ENCODE peak calls at places on chromosome 15, in eight cellular contexts. One of them, this sample, is unnamed.

GRCh38 chr15:71649894-71650293 is 160.5 kb upstream of the NR2E3 start:
- DNase-seq in lung: no peak
- DNase-seq in IMR-90: peak
- DNase-seq in brain microvascular endothelial cell: no peak
- DNase-seq in pancreas: no peak
- DNase-seq in CD8-positive, alpha-beta T cell: no peak
- DNase-seq in transverse colon: peak
- DNase-seq in OCI-LY7: no peak
- DNase-seq in this sample: no peak

GRCh38 chr15:83200162-83200561 is 7.5 kb downstream of the HDGFL3 start:
- DNase-seq in brain microvascular endothelial cell: peak
- DNase-seq in IMR-90: peak
- DNase-seq in transverse colon: no peak
- DNase-seq in pancreas: no peak
- DNase-seq in lung: no peak
- DNase-seq in OCI-LY7: no peak
- DNase-seq in CD8-positive, alpha-beta T cell: no peak
- DNase-seq in this sample: no peak

GRCh38 chr15:81843226-81843625 is 202.6 kb downstream of the MEX3B start:
- DNase-seq in OCI-LY7: peak
- DNase-seq in IMR-90: no peak
- DNase-seq in pancreas: no peak
- DNase-seq in CD8-positive, alpha-beta T cell: no peak
- DNase-seq in transverse colon: no peak
- DNase-seq in lung: no peak
- DNase-seq in brain microvascular endothelial cell: no peak
- DNase-seq in this sample: no peak

GRCh38 chr15:68641376-68641775 is 62.6 kb downstream of the CORO2B start:
- DNase-seq in lung: no peak
- DNase-seq in brain microvascular endothelial cell: no peak
- DNase-seq in IMR-90: no peak
- DNase-seq in OCI-LY7: no peak
- DNase-seq in CD8-positive, alpha-beta T cell: no peak
- DNase-seq in pancreas: no peak
- DNase-seq in transverse colon: no peak
- DNase-seq in this sample: peak

GRCh38 chr15:72902245-72902928 is 118.8 kb upstream of the ADPGK start:
- DNase-seq in brain microvascular endothelial cell: peak
- DNase-seq in lung: no peak
- DNase-seq in transverse colon: peak
- DNase-seq in pancreas: peak
- DNase-seq in CD8-positive, alpha-beta T cell: no peak
- DNase-seq in OCI-LY7: no peak
- DNase-seq in IMR-90: peak
- DNase-seq in this sample: peak

GRCh38 chr15:69973102-69973714 is 124.5 kb downstream of the TLE3 start:
- DNase-seq in CD8-positive, alpha-beta T cell: no peak
- DNase-seq in pancreas: no peak
- DNase-seq in IMR-90: peak
- DNase-seq in OCI-LY7: peak
- DNase-seq in brain microvascular endothelial cell: peak
- DNase-seq in transverse colon: no peak
- DNase-seq in lung: no peak
- DNase-seq in this sample: no peak

GRCh38 chr15:92104069-92104468 is 250.6 kb downstream of the SLCO3A1 start:
- DNase-seq in transverse colon: no peak
- DNase-seq in IMR-90: no peak
- DNase-seq in brain microvascular endothelial cell: no peak
- DNase-seq in lung: no peak
- DNase-seq in pancreas: no peak
- DNase-seq in OCI-LY7: no peak
- DNase-seq in CD8-positive, alpha-beta T cell: no peak
- DNase-seq in this sample: no peak

GRCh38 chr15:85100186-85100937 is 118.7 kb downstream of the PDE8A start:
- DNase-seq in CD8-positive, alpha-beta T cell: no peak
- DNase-seq in lung: peak
- DNase-seq in pancreas: no peak
- DNase-seq in OCI-LY7: peak
- DNase-seq in IMR-90: peak
- DNase-seq in brain microvascular endothelial cell: no peak
- DNase-seq in transverse colon: no peak
- DNase-seq in this sample: no peak

GRCh38 chr15:28942046-28942445 is 56.3 kb downstream of the APBA2 start:
- DNase-seq in transverse colon: peak
- DNase-seq in OCI-LY7: no peak
- DNase-seq in lung: no peak
- DNase-seq in brain microvascular endothelial cell: no peak
- DNase-seq in IMR-90: no peak
- DNase-seq in pancreas: no peak
- DNase-seq in CD8-positive, alpha-beta T cell: no peak
- DNase-seq in this sample: peak

DNA sequence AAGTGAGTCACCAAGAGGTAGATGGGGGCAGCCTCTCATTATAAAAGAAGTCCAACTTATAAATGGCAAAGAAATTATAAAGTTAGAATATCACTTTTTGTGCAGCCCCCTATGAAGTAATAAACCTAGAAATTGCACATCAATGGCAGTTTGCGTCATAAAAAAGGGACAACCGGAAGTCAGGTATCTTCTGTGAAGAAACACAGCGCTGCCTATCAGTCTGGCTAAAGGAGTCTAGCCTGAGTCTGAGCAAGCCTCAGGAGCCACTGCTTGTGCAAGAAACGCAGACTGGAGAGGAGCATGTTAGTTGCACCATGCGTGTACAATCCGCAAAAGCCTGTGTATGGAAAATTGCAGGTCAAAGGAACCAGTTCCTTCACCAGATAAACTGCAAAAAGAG is 178.4 kb downstream of the ARRDC4 start:
- DNase-seq in brain microvascular endothelial cell: no peak
- DNase-seq in OCI-LY7: no peak
- DNase-seq in transverse colon: no peak
- DNase-seq in IMR-90: no peak
- DNase-seq in pancreas: no peak
- DNase-seq in lung: no peak
- DNase-seq in CD8-positive, alpha-beta T cell: no peak
- DNase-seq in this sample: no peak
- TF ChIP-seq CTCF in brain microvascular endothelial cell: no peak
- TF ChIP-seq CTCF in OCI-LY7: no peak
- TF ChIP-seq CTCF in transverse colon: no peak
- TF ChIP-seq CTCF in IMR-90: no peak
- TF ChIP-seq CTCF in pancreas: no peak
- TF ChIP-seq CTCF in lung: no peak
- TF ChIP-seq CTCF in CD8-positive, alpha-beta T cell: no peak
- TF ChIP-seq CTCF in this sample: no peak

DNA sequence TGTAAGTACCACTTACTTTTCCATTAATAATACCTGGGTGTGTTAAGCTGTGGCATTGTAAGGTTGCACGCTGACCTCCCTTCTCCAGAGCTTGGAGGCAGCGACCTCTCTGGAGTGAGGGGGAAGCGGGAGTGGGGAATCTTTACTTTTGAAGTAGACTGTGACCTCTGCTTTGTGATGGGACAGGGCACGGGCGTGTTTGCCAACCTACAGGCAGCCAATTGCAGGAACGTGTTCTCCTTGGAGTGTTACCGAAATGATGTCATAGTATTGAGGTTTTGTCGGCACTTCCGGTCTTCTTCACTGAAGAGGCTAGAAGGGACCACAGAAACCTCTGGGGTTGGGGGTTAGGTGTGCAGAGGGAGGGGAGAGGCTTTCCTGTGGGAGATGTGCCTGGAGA is 227.3 kb upstream of the C2CD4B start:
- DNase-seq in pancreas: no peak
- DNase-seq in IMR-90: peak
- DNase-seq in brain microvascular endothelial cell: peak
- DNase-seq in lung: no peak
- DNase-seq in CD8-positive, alpha-beta T cell: no peak
- DNase-seq in OCI-LY7: peak
- DNase-seq in transverse colon: peak
- DNase-seq in this sample: no peak
- H3K27ac ChIP-seq in pancreas: no peak
- H3K27ac ChIP-seq in IMR-90: no peak
- H3K27ac ChIP-seq in brain microvascular endothelial cell: no peak
- H3K27ac ChIP-seq in lung: peak
- H3K27ac ChIP-seq in CD8-positive, alpha-beta T cell: no peak
- H3K27ac ChIP-seq in OCI-LY7: no peak
- H3K27ac ChIP-seq in transverse colon: peak
- H3K27ac ChIP-seq in this sample: peak

GRCh38 chr15:63025460-63025859 is 17.1 kb upstream of the TPM1 start:
- DNase-seq in brain microvascular endothelial cell: no peak
- DNase-seq in pancreas: no peak
- DNase-seq in IMR-90: no peak
- DNase-seq in transverse colon: no peak
- DNase-seq in CD8-positive, alpha-beta T cell: no peak
- DNase-seq in lung: no peak
- DNase-seq in OCI-LY7: peak
- DNase-seq in this sample: no peak

GRCh38 chr15:63028442-63029110 is 14.0 kb upstream of the TPM1 start:
- DNase-seq in OCI-LY7: no peak
- DNase-seq in IMR-90: no peak
- DNase-seq in transverse colon: no peak
- DNase-seq in lung: no peak
- DNase-seq in CD8-positive, alpha-beta T cell: no peak
- DNase-seq in pancreas: no peak
- DNase-seq in brain microvascular endothelial cell: no peak
- DNase-seq in this sample: no peak

GRCh38 chr15:63030101-63030528 is 12.4 kb upstream of the TPM1 start:
- DNase-seq in pancreas: no peak
- DNase-seq in brain microvascular endothelial cell: no peak
- DNase-seq in CD8-positive, alpha-beta T cell: no peak
- DNase-seq in transverse colon: no peak
- DNase-seq in OCI-LY7: no peak
- DNase-seq in IMR-90: peak
- DNase-seq in lung: peak
- DNase-seq in this sample: peak

GRCh38 chr15:63027646-63028045 is 14.9 kb upstream of the TPM1 start:
- DNase-seq in transverse colon: no peak
- DNase-seq in OCI-LY7: no peak
- DNase-seq in pancreas: no peak
- DNase-seq in brain microvascular endothelial cell: no peak
- DNase-seq in lung: no peak
- DNase-seq in IMR-90: no peak
- DNase-seq in CD8-positive, alpha-beta T cell: no peak
- DNase-seq in this sample: no peak

DNA sequence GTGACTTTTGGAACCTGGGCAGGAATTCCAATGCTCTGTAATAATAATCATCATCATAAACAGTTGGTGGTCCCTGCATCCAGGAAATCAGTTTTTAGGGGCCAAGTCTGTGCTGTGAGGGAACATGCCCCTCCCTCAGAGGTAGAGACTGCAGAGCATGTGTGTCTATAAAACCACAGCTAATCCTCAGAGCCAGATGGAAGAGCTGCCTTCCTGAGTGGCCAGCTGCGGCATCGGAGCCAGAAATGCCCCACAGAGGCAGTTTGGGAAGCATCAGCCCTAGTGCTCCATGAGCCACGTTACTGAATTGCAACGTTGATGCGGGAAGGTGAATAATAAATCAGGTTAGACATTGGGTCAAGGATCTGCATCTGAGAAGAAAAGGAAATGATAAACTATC is 12.8 kb upstream of the TPM1 start:
- DNase-seq in transverse colon: no peak
- DNase-seq in brain microvascular endothelial cell: no peak
- DNase-seq in IMR-90: no peak
- DNase-seq in OCI-LY7: no peak
- DNase-seq in pancreas: no peak
- DNase-seq in CD8-positive, alpha-beta T cell: no peak
- DNase-seq in lung: no peak
- DNase-seq in this sample: no peak
- H3K4me3 ChIP-seq in transverse colon: no peak
- H3K4me3 ChIP-seq in brain microvascular endothelial cell: no peak
- H3K4me3 ChIP-seq in IMR-90: no peak
- H3K4me3 ChIP-seq in OCI-LY7: no peak
- H3K4me3 ChIP-seq in pancreas: no peak
- H3K4me3 ChIP-seq in CD8-positive, alpha-beta T cell: no peak
- H3K4me3 ChIP-seq in lung: no peak
- H3K4me3 ChIP-seq in this sample: no peak

GRCh38 chr15:57611938-57612337 is 20.2 kb downstream of the MYZAP start:
- DNase-seq in IMR-90: no peak
- DNase-seq in brain microvascular endothelial cell: no peak
- DNase-seq in pancreas: peak
- DNase-seq in OCI-LY7: no peak
- DNase-seq in CD8-positive, alpha-beta T cell: no peak
- DNase-seq in transverse colon: peak
- DNase-seq in lung: no peak
- DNase-seq in this sample: no peak
- TF ChIP-seq CTCF in IMR-90: no peak
- TF ChIP-seq CTCF in brain microvascular endothelial cell: peak
- TF ChIP-seq CTCF in pancreas: peak
- TF ChIP-seq CTCF in OCI-LY7: no peak
- TF ChIP-seq CTCF in CD8-positive, alpha-beta T cell: no peak
- TF ChIP-seq CTCF in transverse colon: peak
- TF ChIP-seq CTCF in lung: no peak
- TF ChIP-seq CTCF in this sample: peak

DNA sequence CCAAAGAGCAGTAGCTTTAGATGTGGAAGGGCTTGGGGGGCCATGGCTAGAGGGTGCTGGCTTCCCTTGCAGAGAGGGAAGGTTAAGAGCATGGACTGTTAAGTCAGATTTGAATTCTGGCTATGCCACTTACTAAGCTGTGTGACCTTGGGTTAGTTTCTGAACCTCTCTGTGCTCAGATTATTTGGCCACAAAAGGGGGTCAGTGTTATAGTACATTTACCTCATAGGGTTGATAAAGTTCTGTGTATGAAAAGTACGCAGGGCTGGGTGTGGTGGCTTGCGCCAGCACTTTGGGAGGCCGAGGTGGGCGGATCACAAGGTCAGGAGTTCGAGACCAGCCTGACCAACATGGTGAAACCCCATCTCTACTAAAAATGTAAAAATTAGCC is 6.8 kb downstream of the VPS18 start:
- DNase-seq in lung: no peak
- DNase-seq in OCI-LY7: no peak
- DNase-seq in CD8-positive, alpha-beta T cell: no peak
- DNase-seq in brain microvascular endothelial cell: no peak
- DNase-seq in pancreas: no peak
- DNase-seq in transverse colon: no peak
- DNase-seq in IMR-90: no peak
- DNase-seq in this sample: no peak
- H3K27ac ChIP-seq in lung: no peak
- H3K27ac ChIP-seq in OCI-LY7: no peak
- H3K27ac ChIP-seq in CD8-positive, alpha-beta T cell: no peak
- H3K27ac ChIP-seq in brain microvascular endothelial cell: no peak
- H3K27ac ChIP-seq in pancreas: no peak
- H3K27ac ChIP-seq in transverse colon: no peak
- H3K27ac ChIP-seq in IMR-90: no peak
- H3K27ac ChIP-seq in this sample: no peak

GRCh38 chr15:90130291-90130690 is 28.0 kb upstream of the IDH2 start:
- DNase-seq in transverse colon: no peak
- DNase-seq in pancreas: no peak
- DNase-seq in lung: no peak
- DNase-seq in OCI-LY7: no peak
- DNase-seq in IMR-90: no peak
- DNase-seq in CD8-positive, alpha-beta T cell: no peak
- DNase-seq in brain microvascular endothelial cell: no peak
- DNase-seq in this sample: no peak
- H3K4me3 ChIP-seq in transverse colon: no peak
- H3K4me3 ChIP-seq in pancreas: no peak
- H3K4me3 ChIP-seq in lung: no peak
- H3K4me3 ChIP-seq in OCI-LY7: no peak
- H3K4me3 ChIP-seq in IMR-90: no peak
- H3K4me3 ChIP-seq in CD8-positive, alpha-beta T cell: no peak
- H3K4me3 ChIP-seq in brain microvascular endothelial cell: no peak
- H3K4me3 ChIP-seq in this sample: no peak

This sample was measured in tibial artery.